ENCODE peak calls at places on chromosomes 13 and 19, in ten cellular contexts. N, B, Z, G, D, O, F, E, K and S are unnamed samples.

GRCh38 chr13:111213964-111214726 is 99.0 kb downstream of the ARHGEF7 start:
- DNase-seq in N (no peak), B (no peak), F (no peak), O (no peak), E (no peak), Z (no peak), G (peak), D (no peak), K (no peak), S (no peak)

GRCh38 chr19:29777916-29778315 is 33.9 kb upstream of the CCNE1 start:
- DNase-seq in F (no peak), E (no peak), B (no peak), K (no peak), D (no peak), O (no peak), Z (no peak), N (no peak), G (no peak), S (no peak)

GRCh38 chr13:112721198-112722104 is 31.6 kb downstream of the ATP11A start:
- DNase-seq in E (no peak), B (no peak), Z (no peak), G (no peak), F (no peak), O (no peak), N (no peak), K (no peak), D (no peak), S (no peak)

GRCh38 chr13:20431080-20431479 is 94.6 kb downstream of the CRYL1 start:
- DNase-seq in B (peak), O (no peak), F (no peak), G (no peak), Z (no peak), E (no peak), D (no peak), K (no peak), N (no peak), S (no peak)

GRCh38 chr19:46221981-46222610 is 7.4 kb upstream of the IGFL1 start:
- DNase-seq in K (peak), G (no peak), Z (peak), E (peak), F (peak), B (peak), N (no peak), O (no peak), D (no peak), S (peak)

GRCh38 chr13:34128661-34129060 is 310.7 kb downstream of the RFC3 start:
- DNase-seq in F (peak), E (no peak), N (no peak), D (no peak), O (no peak), B (no peak), K (no peak), Z (no peak), G (no peak), S (no peak)

GRCh38 chr13:114110091-114110829 is 22.2 kb downstream of the RASA3 start:
- DNase-seq in K (no peak), B (no peak), F (no peak), D (no peak), Z (no peak), O (no peak), G (peak), E (no peak), N (no peak), S (peak)

GRCh38 chr19:45913874-45914830 is at the start of gene NANOS2:
- DNase-seq in D (no peak), G (no peak), N (no peak), E (peak), O (no peak), F (peak), Z (no peak), B (no peak), K (no peak), S (no peak)

GRCh38 chr19:2478756-2479555 is 3.0 kb downstream of the GADD45B start:
- DNase-seq in B (peak), O (peak), E (no peak), F (peak), K (peak), Z (no peak), G (no peak), D (no peak), N (no peak), S (peak)

GRCh38 chr19:28737021-28737525 is 475.9 kb downstream of the UQCRFS1 start:
- DNase-seq in B (no peak), O (no peak), G (peak), E (no peak), K (peak), Z (peak), N (no peak), F (peak), D (peak), S (no peak)

GRCh38 chr13:51519839-51520238 is 64.4 kb upstream of the WDFY2 start:
- DNase-seq in Z (no peak), O (no peak), B (no peak), G (no peak), N (no peak), F (peak), E (no peak), D (no peak), K (peak), S (no peak)

GRCh38 chr19:4088975-4089374 is 22.3 kb upstream of the ZBTB7A start:
- DNase-seq in K (no peak), G (no peak), N (no peak), F (no peak), Z (no peak), B (peak), O (no peak), E (no peak), D (no peak), S (no peak)

GRCh38 chr13:43129021-43129420 is 105.6 kb downstream of the DNAJC15 start:
- DNase-seq in G (no peak), B (no peak), Z (no peak), K (no peak), N (no peak), O (no peak), D (no peak), E (no peak), F (no peak), S (no peak)

GRCh38 chr19:3360494-3361383 is 5.6 kb upstream of the NFIC start:
- DNase-seq in D (no peak), E (no peak), Z (no peak), F (peak), O (no peak), K (no peak), N (peak), B (peak), G (no peak), S (no peak)

GRCh38 chr13:25933520-25933919 is 118.3 kb downstream of the SHISA2 start:
- DNase-seq in K (no peak), G (no peak), E (no peak), O (no peak), F (no peak), N (no peak), Z (no peak), B (no peak), D (no peak), S (no peak)

GRCh38 chr13:45441633-45442032 is 23.1 kb upstream of the COG3 start:
- DNase-seq in B (no peak), F (peak), Z (no peak), G (no peak), D (no peak), K (peak), E (no peak), O (no peak), N (no peak), S (no peak)

GRCh38 chr19:17575871-17576757 is 20.7 kb downstream of the COLGALT1 start:
- DNase-seq in Z (no peak), G (no peak), D (no peak), K (no peak), F (no peak), B (no peak), E (no peak), N (no peak), O (no peak), S (no peak)

GRCh38 chr19:47711652-47712239 is 1.5 kb upstream of the EHD2 start:
- DNase-seq in B (no peak), Z (no peak), N (no peak), O (no peak), K (no peak), E (no peak), D (no peak), F (no peak), G (no peak), S (no peak)

GRCh38 chr19:46355234-46355990 is 8.5 kb downstream of the PPP5C start:
- DNase-seq in F (no peak), D (no peak), Z (no peak), K (no peak), E (no peak), G (no peak), N (no peak), O (no peak), B (no peak), S (no peak)

GRCh38 chr19:57191141-57192063 is at the start of gene ZNF264:
- DNase-seq in D (peak), B (peak), K (peak), N (peak), G (peak), Z (no peak), E (peak), F (peak), O (peak), S (peak)

GRCh38 chr13:43725460-43725859 is 61.3 kb downstream of the ENOX1 start:
- DNase-seq in G (no peak), E (no peak), B (no peak), Z (no peak), K (no peak), N (no peak), F (no peak), D (no peak), O (no peak), S (no peak)

GRCh38 chr19:13022111-13022858 is 27.0 kb downstream of the NFIX start:
- DNase-seq in G (peak), F (no peak), E (no peak), K (no peak), D (no peak), N (no peak), O (no peak), B (no peak), Z (no peak), S (peak)

GRCh38 chr19:18239303-18239702 is 13.1 kb upstream of the PDE4C start:
- DNase-seq in G (no peak), K (no peak), N (no peak), F (no peak), B (no peak), O (no peak), D (no peak), E (no peak), Z (no peak), S (no peak)

GRCh38 chr13:110652231-110652730 is 36.9 kb downstream of the NAXD start:
- DNase-seq in D (no peak), F (no peak), B (no peak), N (no peak), K (no peak), Z (no peak), G (no peak), E (no peak), O (no peak), S (no peak)

GRCh38 chr13:22218784-22219183 is 547.9 kb downstream of the FGF9 start:
- DNase-seq in E (no peak), G (no peak), B (no peak), O (no peak), Z (no peak), N (no peak), D (no peak), F (no peak), K (no peak), S (no peak)

GRCh38 chr19:58305932-58306323 is 751 bp downstream of the ERVK3-1 start:
- DNase-seq in N (no peak), F (no peak), Z (peak), O (no peak), E (no peak), K (no peak), D (no peak), B (no peak), G (no peak), S (no peak)

GRCh38 chr13:108850706-108851105 is 221.3 kb downstream of the MYO16 start:
- DNase-seq in E (no peak), B (no peak), O (no peak), F (no peak), Z (no peak), D (no peak), K (no peak), N (no peak), G (no peak), S (no peak)

GRCh38 chr13:100128373-100128772 is 39.5 kb downstream of the PCCA start:
- DNase-seq in O (no peak), G (no peak), B (no peak), N (no peak), Z (peak), D (no peak), E (peak), F (no peak), K (peak), S (no peak)

GRCh38 chr13:98273824-98274786 is 97.0 kb upstream of the RNF113B start:
- DNase-seq in D (no peak), F (no peak), O (no peak), B (no peak), N (no peak), G (peak), K (no peak), E (peak), Z (no peak), S (no peak)

GRCh38 chr19:19294914-19295313 is 21.8 kb upstream of the TM6SF2 start:
- DNase-seq in K (no peak), O (no peak), G (no peak), N (no peak), B (no peak), Z (no peak), E (no peak), F (no peak), D (no peak), S (no peak)

GRCh38 chr13:108779308-108779707 is 149.9 kb downstream of the MYO16 start:
- DNase-seq in Z (no peak), O (no peak), N (no peak), F (no peak), D (no peak), K (no peak), E (no peak), G (no peak), B (no peak), S (no peak)

GRCh38 chr13:24625870-24626419 is 54.3 kb upstream of the ATP12A start:
- DNase-seq in Z (no peak), B (no peak), F (no peak), N (no peak), D (no peak), G (no peak), E (no peak), O (no peak), K (no peak), S (no peak)

GRCh38 chr19:46186717-46187101 is 38.7 kb downstream of the IGFL2 start:
- DNase-seq in N (no peak), D (no peak), E (no peak), B (no peak), F (no peak), G (no peak), Z (no peak), K (no peak), O (no peak), S (no peak)

GRCh38 chr13:50400035-50400726 is 384.9 kb downstream of the KCNRG start:
- DNase-seq in E (no peak), B (no peak), G (no peak), F (no peak), D (no peak), O (no peak), Z (no peak), K (no peak), N (no peak), S (no peak)

GRCh38 chr13:110137677-110138008 is 169.3 kb downstream of the COL4A1 start:
- DNase-seq in E (peak), D (peak), K (no peak), O (no peak), B (no peak), N (no peak), G (peak), Z (peak), F (peak), S (no peak)

GRCh38 chr19:16608290-16608704 is 19.7 kb downstream of the MED26 start:
- DNase-seq in K (peak), N (no peak), D (no peak), Z (no peak), G (no peak), B (peak), F (peak), E (no peak), O (no peak), S (peak)

GRCh38 chr13:108365255-108365654 is 95.7 kb downstream of the TNFSF13B start:
- DNase-seq in N (no peak), G (no peak), B (no peak), Z (no peak), E (no peak), K (no peak), D (no peak), F (no peak), O (no peak), S (no peak)

GRCh38 chr19:45168767-45169351 is 8.1 kb upstream of the NKPD1 start:
- DNase-seq in D (no peak), G (no peak), F (no peak), K (no peak), B (no peak), O (no peak), E (no peak), Z (no peak), N (no peak), S (no peak)

GRCh38 chr19:46772170-46773017 is 16.0 kb downstream of the SLC1A5 start:
- DNase-seq in B (no peak), K (no peak), F (no peak), N (no peak), Z (no peak), D (no peak), O (no peak), E (no peak), G (no peak), S (no peak)